ENCODE peak calls at places on chromosomes 2 and 18, in five cellular contexts. P is GM12865, T is pancreas, J is cardiac muscle cell, H is WTC11. X is an unnamed sample.

GRCh38 chr2:232329716-232330067 is 48.9 kb upstream of the ALPP start:
- DNase-seq in H (no peak), T (no peak), J (no peak), P (no peak), X (no peak)

GRCh38 chr2:181362561-181362960 is 94.6 kb upstream of the ITGA4 start:
- DNase-seq in J (no peak), T (no peak), H (no peak), P (no peak), X (no peak)

GRCh38 chr2:144237845-144238637 is 281.9 kb downstream of the ZEB2 start:
- DNase-seq in T (no peak), P (peak), H (no peak), J (peak), X (no peak)

GRCh38 chr2:217806480-217806760 is 196.4 kb downstream of the TNS1 start:
- DNase-seq in T (no peak), J (no peak), H (no peak), P (no peak), X (no peak)

GRCh38 chr2:151733781-151734672 is at the start of gene NEB:
- DNase-seq in J (no peak), P (no peak), T (no peak), H (no peak), X (no peak)

GRCh38 chr2:160703648-160704585 is 210.3 kb upstream of the RBMS1 start:
- DNase-seq in J (no peak), P (peak), T (no peak), H (peak), X (no peak)

GRCh38 chr2:11750422-11750821 is 4.0 kb downstream of the LPIN1 start:
- DNase-seq in T (no peak), P (peak), J (no peak), H (no peak), X (no peak)

GRCh38 chr2:47195149-47195548 is 40.0 kb upstream of the STPG4 start:
- DNase-seq in J (no peak), P (no peak), T (no peak), H (no peak), X (no peak)

GRCh38 chr2:168614291-168615018 is 158.4 kb downstream of the CERS6 start:
- DNase-seq in H (peak), P (peak), J (no peak), T (no peak), X (no peak)
- TF ChIP-seq CTCF in H (peak), P (no peak), J (no peak), T (no peak), X (peak)

GRCh38 chr18:35289293-35290069 is 548 bp downstream of the ZSCAN30 start:
- DNase-seq in H (peak), T (peak), P (peak), J (peak), X (no peak)

GRCh38 chr18:35296079-35296478 is 6.0 kb upstream of the ZSCAN30 start:
- DNase-seq in J (no peak), P (no peak), H (no peak), T (no peak), X (no peak)

GRCh38 chr18:35284846-35285245 is 5.2 kb downstream of the ZSCAN30 start:
- DNase-seq in J (no peak), H (no peak), P (no peak), T (no peak), X (no peak)

GRCh38 chr18:35291166-35291565 is 1.1 kb upstream of the ZSCAN30 start:
- DNase-seq in J (no peak), H (no peak), P (no peak), T (no peak), X (no peak)

DNA sequence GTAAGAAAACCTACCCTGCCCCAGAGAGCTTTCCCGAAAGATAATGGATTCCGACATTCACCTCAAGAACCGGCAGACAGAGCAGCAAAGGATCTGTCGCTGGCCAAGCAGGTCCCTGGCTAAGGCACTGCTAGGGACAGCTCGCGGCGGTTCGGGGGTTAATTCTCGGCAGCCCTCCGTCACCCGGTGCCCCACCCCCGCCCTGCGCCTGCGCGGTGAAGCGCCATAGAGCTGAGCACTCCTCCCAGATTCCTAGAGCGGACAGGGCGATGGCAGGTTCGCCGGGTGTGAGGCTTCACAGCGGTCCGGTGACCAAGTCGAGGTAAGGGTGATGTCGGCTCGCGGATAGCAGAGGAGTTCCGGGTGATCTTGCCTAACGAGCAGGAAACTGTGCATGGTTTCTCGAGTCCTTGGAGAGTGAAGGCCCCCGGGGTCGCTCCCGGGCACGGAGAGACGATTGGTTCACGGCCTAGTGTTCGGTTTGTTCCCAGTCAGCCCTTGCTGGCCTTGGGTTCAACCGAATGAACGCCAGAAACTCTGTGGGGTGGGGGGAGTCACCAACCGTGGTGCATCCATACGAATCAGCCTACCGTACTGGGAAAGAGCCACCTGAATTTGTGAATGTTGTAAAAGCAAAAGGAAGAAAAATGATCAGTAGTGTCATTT is at the start of gene ZSCAN30:
- DNase-seq in J (peak), H (peak), P (peak), T (peak), X (peak)
- TF ChIP-seq CTCF in J (no peak), H (no peak), P (no peak), T (no peak), X (no peak)

GRCh38 chr2:199339826-199340605 is 117.7 kb downstream of the SATB2 start:
- DNase-seq in H (no peak), J (no peak), P (no peak), T (no peak), X (no peak)

GRCh38 chr2:199348871-199349270 is 108.9 kb downstream of the SATB2 start:
- DNase-seq in J (no peak), P (no peak), H (no peak), T (no peak), X (no peak)

DNA sequence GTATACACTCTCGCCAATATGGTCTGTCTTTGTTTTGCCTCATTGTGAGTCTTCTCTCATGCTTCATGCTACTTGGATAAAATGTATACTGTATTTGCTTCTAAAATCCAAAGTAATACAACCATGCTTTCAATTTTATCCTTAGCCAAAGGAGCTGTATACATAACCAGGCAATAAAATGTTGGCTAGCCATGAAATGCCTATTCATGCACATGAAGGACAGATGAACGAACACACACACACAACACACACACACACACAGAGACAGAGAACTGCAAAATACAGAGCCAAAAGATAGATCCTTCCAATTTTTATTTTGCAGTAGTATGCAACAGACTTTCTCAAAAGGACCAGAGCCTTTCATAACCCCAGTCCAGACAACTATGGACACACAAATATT is 113.7 kb downstream of the SATB2 start:
- DNase-seq in P (no peak), T (no peak), H (no peak), J (no peak), X (no peak)
- TF ChIP-seq CTCF in P (no peak), T (no peak), H (no peak), J (no peak), X (no peak)

DNA sequence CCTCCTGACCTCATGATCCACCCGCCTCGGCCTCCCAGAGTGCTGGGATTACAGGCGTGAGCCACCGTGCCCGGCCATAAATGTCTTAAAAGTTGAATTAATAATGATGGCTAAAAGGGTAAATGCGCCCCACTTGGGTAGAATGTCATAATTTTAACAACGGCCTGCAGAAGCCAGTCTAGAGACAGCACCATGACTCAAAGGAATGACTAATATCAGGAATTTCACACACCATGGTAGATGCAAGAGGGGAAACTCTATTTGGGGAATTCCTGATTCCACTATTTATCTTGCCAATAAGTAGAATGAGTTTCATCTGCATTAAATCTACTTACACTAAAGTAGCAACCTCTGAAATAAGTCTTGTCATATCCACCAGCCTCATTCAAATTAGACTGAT is 309.9 kb downstream of the IRS1 start:
- DNase-seq in T (no peak), J (peak), H (no peak), P (peak), X (no peak)
- TF ChIP-seq CTCF in T (no peak), J (no peak), H (no peak), P (no peak), X (no peak)

DNA sequence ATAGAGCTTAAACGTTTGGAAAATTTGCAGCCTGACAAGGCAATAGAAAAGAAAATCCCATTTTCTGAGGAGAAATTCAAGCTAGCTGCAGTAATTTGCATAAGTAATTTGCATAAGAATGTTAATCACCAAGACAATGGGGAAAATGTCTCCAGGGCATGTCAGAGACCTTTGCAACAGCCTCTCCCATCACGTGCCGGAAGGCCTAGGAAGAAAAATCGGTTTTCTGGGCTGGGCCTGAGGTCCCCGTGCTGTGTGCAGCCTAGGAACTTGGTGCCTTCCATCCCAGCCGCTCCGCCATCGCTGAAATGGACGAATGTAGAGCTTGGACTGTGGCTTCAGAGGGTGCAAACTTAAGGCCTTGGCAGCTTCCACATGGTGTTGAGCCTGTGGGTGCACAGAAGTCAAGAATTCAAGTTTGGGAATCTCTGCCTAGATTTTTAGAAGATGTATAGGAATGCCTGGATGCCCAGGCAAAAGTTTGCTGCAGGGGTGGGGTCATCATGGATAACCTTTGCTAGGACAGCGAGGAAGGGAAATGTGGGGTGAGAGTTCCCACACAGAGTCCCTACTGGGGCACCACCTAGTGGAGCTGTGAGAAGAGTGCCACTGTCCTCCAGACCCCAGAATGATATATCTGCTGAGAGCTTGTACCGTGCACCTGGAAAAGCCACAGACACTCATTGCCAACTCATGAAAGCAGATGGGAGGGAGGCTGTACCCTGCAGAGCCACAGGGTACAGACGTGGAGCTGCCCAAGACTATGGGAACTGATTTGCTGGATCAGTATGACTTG is 164.6 kb downstream of the GULP1 start:
- DNase-seq in J (no peak), T (no peak), H (peak), P (no peak), X (no peak)
- TF ChIP-seq CTCF in J (peak), T (no peak), H (peak), P (peak), X (no peak)

DNA sequence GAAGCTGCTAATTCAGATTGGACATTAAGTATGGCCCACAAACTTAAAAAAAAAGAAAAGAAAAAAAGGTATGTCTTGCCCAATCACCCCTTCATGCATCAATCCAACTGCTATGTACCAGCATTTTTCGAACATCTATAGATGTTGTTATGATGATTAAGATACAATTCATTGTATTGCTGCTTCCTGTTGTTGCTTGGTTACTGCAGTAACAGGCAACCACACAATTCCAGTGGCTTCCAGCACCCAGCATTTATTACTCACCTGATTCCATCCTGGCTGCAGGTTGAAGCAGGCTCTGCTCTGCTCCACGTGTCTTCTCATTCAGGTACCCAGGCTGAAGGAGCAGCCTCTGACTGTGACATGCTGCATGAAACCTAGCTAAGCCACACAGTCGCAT is 196.9 kb downstream of the INO80D start:
- DNase-seq in H (no peak), J (peak), T (no peak), P (no peak), X (no peak)
- TF ChIP-seq CTCF in H (no peak), J (no peak), T (no peak), P (no peak), X (no peak)

GRCh38 chr2:235623052-235623451 is 129.2 kb downstream of the AGAP1 start:
- DNase-seq in T (no peak), J (no peak), H (no peak), P (no peak), X (no peak)

GRCh38 chr2:235627682-235628081 is 133.8 kb downstream of the AGAP1 start:
- DNase-seq in H (no peak), J (no peak), P (no peak), T (no peak), X (no peak)

GRCh38 chr2:235621736-235622135 is 127.9 kb downstream of the AGAP1 start:
- DNase-seq in H (no peak), T (no peak), J (no peak), P (no peak), X (no peak)

GRCh38 chr2:235630723-235631122 is 136.9 kb downstream of the AGAP1 start:
- DNase-seq in T (no peak), J (no peak), P (no peak), H (no peak), X (no peak)

DNA sequence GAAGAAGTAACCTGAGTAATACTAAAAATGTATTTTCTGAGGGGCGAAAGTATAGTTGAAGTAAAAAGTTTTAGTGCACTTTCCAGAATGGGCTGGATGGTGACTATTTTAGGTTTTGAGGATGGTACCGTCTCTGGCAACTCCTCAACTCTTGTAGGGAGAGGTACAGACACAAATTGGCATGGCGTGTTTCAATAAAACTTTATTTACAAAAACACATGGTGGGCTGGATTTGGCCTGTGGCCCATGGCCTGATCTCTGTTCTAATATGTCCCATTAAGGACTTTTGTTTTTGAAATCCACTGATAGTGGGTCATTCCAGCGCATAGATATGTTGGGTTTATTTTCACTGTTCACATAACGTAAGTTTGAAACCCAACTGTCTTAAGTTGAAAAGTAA is 132.8 kb downstream of the AGAP1 start:
- DNase-seq in H (no peak), T (no peak), P (no peak), J (no peak), X (no peak)
- TF ChIP-seq CTCF in H (no peak), T (no peak), P (no peak), J (no peak), X (no peak)

GRCh38 chr2:106191511-106192016 is 2.5 kb downstream of the UXS1 start:
- DNase-seq in P (no peak), J (no peak), H (no peak), T (no peak), X (no peak)
- TF ChIP-seq CTCF in P (no peak), J (no peak), H (no peak), T (no peak), X (no peak)

X was measured in endothelial cell.